ENCODE peak calls at places on chromosome 22, in five cellular contexts. H, Q, V, C and D are unnamed samples.

GRCh38 chr22:43331698-43332097 is 11.5 kb downstream of the SCUBE1 start:
- DNase-seq in C (no peak), H (no peak), V (no peak), Q (no peak), D (no peak)

GRCh38 chr22:45892681-45893461 is 84.1 kb downstream of the WNT7B start:
- DNase-seq in Q (no peak), H (no peak), C (no peak), V (no peak), D (no peak)

GRCh38 chr22:28544431-28544868 is 135.2 kb downstream of the TTC28 start:
- DNase-seq in V (no peak), Q (no peak), H (no peak), C (no peak), D (no peak)

GRCh38 chr22:37498289-37498909 is 12.2 kb upstream of the MFNG start:
- DNase-seq in V (no peak), Q (peak), H (no peak), C (no peak), D (no peak)

GRCh38 chr22:21866821-21867527 is 471 bp downstream of the MAPK1 start:
- DNase-seq in V (no peak), H (no peak), C (no peak), Q (peak), D (no peak)

GRCh38 chr22:19719055-19719482 is 4.3 kb upstream of the GP1BB start:
- DNase-seq in V (no peak), H (no peak), Q (no peak), C (no peak), D (no peak)

GRCh38 chr22:46113910-46114517 is 36.3 kb upstream of the PPARA start:
- DNase-seq in V (no peak), C (no peak), Q (no peak), H (no peak), D (no peak)

GRCh38 chr22:37237371-37238268 is 6.4 kb downstream of the RAC2 start:
- DNase-seq in V (no peak), C (no peak), Q (no peak), H (no peak), D (no peak)

GRCh38 chr22:23315341-23315917 is 135.1 kb downstream of the BCR start:
- DNase-seq in H (peak), V (no peak), C (peak), Q (peak), D (peak)

GRCh38 chr22:37493979-37494378 is 7.8 kb upstream of the MFNG start:
- DNase-seq in H (no peak), V (no peak), Q (no peak), C (no peak), D (no peak)

GRCh38 chr22:19275919-19276600 is 15.5 kb downstream of the CLTCL1 start:
- DNase-seq in H (no peak), C (no peak), V (no peak), Q (no peak), D (no peak)

GRCh38 chr22:28714043-28714442 is 27.6 kb downstream of the CHEK2 start:
- DNase-seq in C (no peak), Q (no peak), V (no peak), H (no peak), D (no peak)

GRCh38 chr22:49812838-49813237 is 14.8 kb downstream of the BRD1 start:
- DNase-seq in V (no peak), H (no peak), Q (no peak), C (no peak), D (no peak)